ENCODE peak calls at places on chromosomes 7 and 10, in six cellular contexts. One of them, this sample, is unnamed.
A peak's percentile ranks its signal among the peaks of the same experiment; 100 is the strongest.

GRCh38 chr10:13945760-13946460 is 359.1 kb downstream of the PRPF18 start:
- DNase-seq in breast epithelium: no peak
- DNase-seq in cardiac fibroblast: peak; percentile 58
- DNase-seq in lung: no peak
- DNase-seq in prostate gland: no peak
- DNase-seq in fibroblast of pulmonary artery: peak; percentile 64
- DNase-seq in this sample: no peak

GRCh38 chr10:103967433-103968142 is 648 bp downstream of the SLK start:
- DNase-seq in breast epithelium: no peak
- DNase-seq in cardiac fibroblast: peak; percentile 32
- DNase-seq in lung: no peak
- DNase-seq in prostate gland: peak; percentile 13
- DNase-seq in fibroblast of pulmonary artery: peak; percentile 24
- DNase-seq in this sample: no peak

GRCh38 chr10:58237014-58237830 is 30.5 kb downstream of the IPMK start:
- DNase-seq in breast epithelium: no peak
- DNase-seq in cardiac fibroblast: peak; percentile 90
- DNase-seq in lung: no peak
- DNase-seq in prostate gland: no peak
- DNase-seq in fibroblast of pulmonary artery: peak; percentile 96
- DNase-seq in this sample: peak; percentile 25

GRCh38 chr10:1187151-1187854 is 131.1 kb downstream of the WDR37 start:
- DNase-seq in breast epithelium: no peak
- DNase-seq in cardiac fibroblast: no peak
- DNase-seq in lung: no peak
- DNase-seq in prostate gland: no peak
- DNase-seq in fibroblast of pulmonary artery: no peak
- DNase-seq in this sample: no peak

GRCh38 chr10:132297521-132297920 is 10.2 kb downstream of the STK32C start:
- DNase-seq in breast epithelium: no peak
- DNase-seq in cardiac fibroblast: no peak
- DNase-seq in lung: no peak
- DNase-seq in prostate gland: no peak
- DNase-seq in fibroblast of pulmonary artery: no peak
- DNase-seq in this sample: no peak

GRCh38 chr7:70720191-70720873 is 411.6 kb upstream of the GALNT17 start:
- DNase-seq in breast epithelium: no peak
- DNase-seq in cardiac fibroblast: no peak
- DNase-seq in lung: no peak
- DNase-seq in prostate gland: no peak
- DNase-seq in fibroblast of pulmonary artery: no peak
- DNase-seq in this sample: no peak

GRCh38 chr7:16204953-16205352 is 216.4 kb downstream of the CRPPA start:
- DNase-seq in breast epithelium: no peak
- DNase-seq in cardiac fibroblast: peak; percentile 4
- DNase-seq in lung: no peak
- DNase-seq in prostate gland: no peak
- DNase-seq in fibroblast of pulmonary artery: no peak
- DNase-seq in this sample: no peak

GRCh38 chr7:29194206-29194593 is 375 bp upstream of the CHN2 start:
- DNase-seq in breast epithelium: no peak
- DNase-seq in cardiac fibroblast: peak; percentile 7
- DNase-seq in lung: no peak
- DNase-seq in prostate gland: no peak
- DNase-seq in fibroblast of pulmonary artery: no peak
- DNase-seq in this sample: no peak

GRCh38 chr7:141220263-141220662 is 146.4 kb downstream of the TMEM178B start:
- DNase-seq in breast epithelium: no peak
- DNase-seq in cardiac fibroblast: no peak
- DNase-seq in lung: no peak
- DNase-seq in prostate gland: no peak
- DNase-seq in fibroblast of pulmonary artery: no peak
- DNase-seq in this sample: no peak

GRCh38 chr10:122847782-122848604 is 2.3 kb upstream of the CUZD1 start:
- DNase-seq in breast epithelium: no peak
- DNase-seq in cardiac fibroblast: no peak
- DNase-seq in lung: no peak
- DNase-seq in prostate gland: no peak
- DNase-seq in fibroblast of pulmonary artery: no peak
- DNase-seq in this sample: no peak

GRCh38 chr7:5824297-5824610 is 42.8 kb upstream of the RNF216 start:
- DNase-seq in breast epithelium: no peak
- DNase-seq in cardiac fibroblast: no peak
- DNase-seq in lung: no peak
- DNase-seq in prostate gland: no peak
- DNase-seq in fibroblast of pulmonary artery: no peak
- DNase-seq in this sample: no peak

GRCh38 chr7:127884066-127884559 is 147.1 kb downstream of the LRRC4 start:
- DNase-seq in breast epithelium: no peak
- DNase-seq in cardiac fibroblast: no peak
- DNase-seq in lung: no peak
- DNase-seq in prostate gland: no peak
- DNase-seq in fibroblast of pulmonary artery: no peak
- DNase-seq in this sample: no peak
- TF ChIP-seq CTCF in breast epithelium: no peak
- TF ChIP-seq CTCF in cardiac fibroblast: peak; percentile 2
- TF ChIP-seq CTCF in lung: no peak
- TF ChIP-seq CTCF in prostate gland: no peak
- TF ChIP-seq CTCF in fibroblast of pulmonary artery: no peak
- TF ChIP-seq CTCF in this sample: no peak

GRCh38 chr10:29947701-29948060 is 111.7 kb downstream of the JCAD start:
- DNase-seq in breast epithelium: peak; percentile 38
- DNase-seq in cardiac fibroblast: no peak
- DNase-seq in lung: no peak
- DNase-seq in prostate gland: no peak
- DNase-seq in fibroblast of pulmonary artery: no peak
- DNase-seq in this sample: no peak
- TF ChIP-seq CTCF in breast epithelium: peak; percentile 20
- TF ChIP-seq CTCF in cardiac fibroblast: no peak
- TF ChIP-seq CTCF in lung: no peak
- TF ChIP-seq CTCF in prostate gland: no peak
- TF ChIP-seq CTCF in fibroblast of pulmonary artery: peak; percentile 4
- TF ChIP-seq CTCF in this sample: no peak

DNA sequence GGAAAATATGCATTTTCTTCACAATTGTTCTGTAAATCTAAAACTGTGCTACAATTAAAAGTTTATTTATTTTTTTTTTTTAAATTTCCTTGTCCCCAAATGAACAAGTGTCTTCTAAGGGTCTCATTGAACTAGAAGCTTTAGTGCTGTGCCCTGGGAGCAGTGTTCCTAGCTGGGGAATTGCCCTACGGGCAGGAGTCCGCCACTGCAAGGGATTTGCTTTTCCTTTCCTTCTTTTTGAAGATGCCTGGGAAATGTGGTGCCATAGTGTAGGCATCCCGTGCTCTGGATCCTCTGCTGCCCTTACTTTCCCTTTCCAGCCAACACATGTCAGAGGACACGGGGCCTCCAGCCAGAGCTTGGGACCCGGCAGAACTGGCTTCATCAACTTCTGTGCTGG is 177.1 kb upstream of the CTBP2 start:
- DNase-seq in breast epithelium: no peak
- DNase-seq in cardiac fibroblast: no peak
- DNase-seq in lung: no peak
- DNase-seq in prostate gland: no peak
- DNase-seq in fibroblast of pulmonary artery: no peak
- DNase-seq in this sample: no peak
- TF ChIP-seq CTCF in breast epithelium: no peak
- TF ChIP-seq CTCF in cardiac fibroblast: peak; percentile 3
- TF ChIP-seq CTCF in lung: no peak
- TF ChIP-seq CTCF in prostate gland: no peak
- TF ChIP-seq CTCF in fibroblast of pulmonary artery: no peak
- TF ChIP-seq CTCF in this sample: no peak

GRCh38 chr7:101702362-101702850 is 73.3 kb upstream of the MYL10 start:
- DNase-seq in breast epithelium: no peak
- DNase-seq in cardiac fibroblast: no peak
- DNase-seq in lung: no peak
- DNase-seq in prostate gland: peak; percentile 49
- DNase-seq in fibroblast of pulmonary artery: no peak
- DNase-seq in this sample: no peak
- TF ChIP-seq CTCF in breast epithelium: no peak
- TF ChIP-seq CTCF in cardiac fibroblast: no peak
- TF ChIP-seq CTCF in lung: no peak
- TF ChIP-seq CTCF in prostate gland: no peak
- TF ChIP-seq CTCF in fibroblast of pulmonary artery: no peak
- TF ChIP-seq CTCF in this sample: no peak

GRCh38 chr7:4045975-4046374 is 636.1 kb upstream of the FOXK1 start:
- DNase-seq in breast epithelium: no peak
- DNase-seq in cardiac fibroblast: no peak
- DNase-seq in lung: peak; percentile 10
- DNase-seq in prostate gland: no peak
- DNase-seq in fibroblast of pulmonary artery: no peak
- DNase-seq in this sample: no peak
- TF ChIP-seq CTCF in breast epithelium: no peak
- TF ChIP-seq CTCF in cardiac fibroblast: no peak
- TF ChIP-seq CTCF in lung: no peak
- TF ChIP-seq CTCF in prostate gland: no peak
- TF ChIP-seq CTCF in fibroblast of pulmonary artery: no peak
- TF ChIP-seq CTCF in this sample: no peak

DNA sequence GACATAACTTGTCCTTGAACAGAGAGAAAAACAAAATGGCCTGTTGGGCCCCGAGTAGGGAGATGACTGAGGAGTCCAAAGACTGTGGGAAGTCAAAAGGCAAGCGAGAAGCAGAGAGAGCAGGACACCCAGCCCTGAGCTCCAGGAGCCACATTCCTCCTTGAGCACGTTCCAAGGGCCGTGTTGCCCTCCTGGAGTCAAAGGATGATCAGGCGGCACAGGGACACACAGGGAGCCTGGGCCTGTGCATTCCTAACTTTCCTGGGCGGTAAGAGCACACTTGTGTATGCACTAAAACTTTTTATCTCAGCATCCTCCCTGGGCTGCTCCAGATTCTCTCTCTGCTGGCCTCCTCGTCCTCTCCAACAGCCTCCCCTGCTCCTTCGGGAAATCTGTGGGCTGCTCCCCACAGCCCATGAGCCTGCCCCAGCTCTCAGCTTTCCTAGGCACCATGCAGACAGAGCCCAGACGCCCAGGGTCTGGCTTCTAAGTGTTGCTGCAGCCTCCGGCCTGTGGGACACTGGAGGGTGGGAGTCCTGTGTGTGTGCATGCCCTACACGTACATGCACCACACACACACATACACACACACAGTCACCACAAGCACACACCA is 281.8 kb downstream of the POU6F2 start:
- DNase-seq in breast epithelium: no peak
- DNase-seq in cardiac fibroblast: no peak
- DNase-seq in lung: no peak
- DNase-seq in prostate gland: no peak
- DNase-seq in fibroblast of pulmonary artery: no peak
- DNase-seq in this sample: no peak
- TF ChIP-seq CTCF in breast epithelium: no peak
- TF ChIP-seq CTCF in cardiac fibroblast: no peak
- TF ChIP-seq CTCF in lung: no peak
- TF ChIP-seq CTCF in prostate gland: no peak
- TF ChIP-seq CTCF in fibroblast of pulmonary artery: no peak
- TF ChIP-seq CTCF in this sample: no peak

DNA sequence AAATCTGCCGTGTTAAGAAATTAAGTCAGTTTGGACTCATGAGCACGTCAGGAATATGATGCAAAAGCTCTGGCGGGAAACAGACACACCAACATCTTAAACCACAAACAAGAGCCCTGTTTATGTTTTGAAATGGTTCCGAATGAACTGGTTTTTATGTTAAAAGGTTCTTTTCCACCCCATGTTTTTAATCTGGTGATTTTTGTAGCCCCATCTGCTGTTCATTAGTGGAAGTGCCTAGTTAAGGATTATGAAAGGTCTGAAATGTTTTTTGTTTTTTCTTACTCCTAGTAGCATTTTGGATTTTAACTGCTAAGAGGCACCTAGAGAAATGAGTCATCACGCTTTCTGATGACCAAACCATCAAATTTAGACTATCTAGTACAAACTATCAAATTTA is 404.1 kb upstream of the MKI67 start:
- DNase-seq in breast epithelium: no peak
- DNase-seq in cardiac fibroblast: peak; percentile 19
- DNase-seq in lung: no peak
- DNase-seq in prostate gland: no peak
- DNase-seq in fibroblast of pulmonary artery: peak; percentile 3
- DNase-seq in this sample: no peak
- TF ChIP-seq CTCF in breast epithelium: no peak
- TF ChIP-seq CTCF in cardiac fibroblast: peak; percentile 29
- TF ChIP-seq CTCF in lung: no peak
- TF ChIP-seq CTCF in prostate gland: peak; percentile 50
- TF ChIP-seq CTCF in fibroblast of pulmonary artery: peak; percentile 32
- TF ChIP-seq CTCF in this sample: no peak

GRCh38 chr10:5948208-5948585 is 29.1 kb downstream of the IL15RA start:
- DNase-seq in breast epithelium: no peak
- DNase-seq in cardiac fibroblast: no peak
- DNase-seq in lung: no peak
- DNase-seq in prostate gland: no peak
- DNase-seq in fibroblast of pulmonary artery: no peak
- DNase-seq in this sample: no peak

GRCh38 chr10:5946786-5947185 is 30.6 kb downstream of the IL15RA start:
- DNase-seq in breast epithelium: no peak
- DNase-seq in cardiac fibroblast: no peak
- DNase-seq in lung: no peak
- DNase-seq in prostate gland: no peak
- DNase-seq in fibroblast of pulmonary artery: no peak
- DNase-seq in this sample: no peak

GRCh38 chr10:5951167-5951711 is 26.1 kb downstream of the IL15RA start:
- DNase-seq in breast epithelium: peak; percentile 94
- DNase-seq in cardiac fibroblast: peak; percentile 74
- DNase-seq in lung: peak; percentile 67
- DNase-seq in prostate gland: no peak
- DNase-seq in fibroblast of pulmonary artery: peak; percentile 70
- DNase-seq in this sample: no peak

GRCh38 chr10:5947471-5948207 is 29.7 kb downstream of the IL15RA start:
- DNase-seq in breast epithelium: no peak
- DNase-seq in cardiac fibroblast: no peak
- DNase-seq in lung: no peak
- DNase-seq in prostate gland: no peak
- DNase-seq in fibroblast of pulmonary artery: no peak
- DNase-seq in this sample: no peak

GRCh38 chr10:5948999-5949759 is 28.2 kb downstream of the IL15RA start:
- DNase-seq in breast epithelium: peak; percentile 63
- DNase-seq in cardiac fibroblast: peak; percentile 83
- DNase-seq in lung: peak; percentile 65
- DNase-seq in prostate gland: no peak
- DNase-seq in fibroblast of pulmonary artery: peak; percentile 75
- DNase-seq in this sample: no peak
- TF ChIP-seq CTCF in breast epithelium: peak; percentile 42
- TF ChIP-seq CTCF in cardiac fibroblast: peak; percentile 65
- TF ChIP-seq CTCF in lung: peak; percentile 36
- TF ChIP-seq CTCF in prostate gland: no peak
- TF ChIP-seq CTCF in fibroblast of pulmonary artery: peak; percentile 67
- TF ChIP-seq CTCF in this sample: peak; percentile 60

This sample was measured in AG09319.